ENCODE peak calls at places on chromosomes 11 and 22, in eight cellular contexts. B is kidney epithelial cell, R is choroid plexus epithelial cell, O is IMR-90, P is HFFc6, X is mucosa of descending colon, I is lung, V is right atrium auricular region. M is an unnamed sample.

GRCh38 chr22:48927591-48927990 is 900.1 kb downstream of the BRD1 start:
- DNase-seq in B (no peak), I (no peak), X (no peak), V (peak), R (no peak), P (no peak), O (no peak), M (no peak)

GRCh38 chr11:67983916-67984315 is 20.0 kb downstream of the UNC93B1 start:
- DNase-seq in B (no peak), P (no peak), V (no peak), O (no peak), X (no peak), R (no peak), I (no peak), M (no peak)

GRCh38 chr11:26418391-26418790 is 86.5 kb downstream of the ANO3 start:
- DNase-seq in R (no peak), O (no peak), X (no peak), B (no peak), V (no peak), I (no peak), P (no peak), M (no peak)

GRCh38 chr22:46260038-46260437 is 3.1 kb downstream of the PKDREJ start:
- DNase-seq in V (no peak), O (no peak), I (no peak), P (no peak), R (no peak), B (no peak), X (no peak), M (no peak)

GRCh38 chr22:29225422-29226090 is 19.9 kb downstream of the EMID1 start:
- DNase-seq in R (peak), V (peak), B (no peak), O (peak), P (no peak), I (peak), X (no peak), M (no peak)

GRCh38 chr11:29127456-29127855 is 889.4 kb downstream of the KCNA4 start:
- DNase-seq in X (no peak), R (no peak), V (no peak), B (peak), P (no peak), O (no peak), I (no peak), M (peak)

GRCh38 chr11:110174645-110175310 is 81.6 kb downstream of the ZC3H12C start:
- DNase-seq in O (peak), P (peak), B (no peak), X (no peak), V (peak), R (peak), I (no peak), M (no peak)

GRCh38 chr11:27557223-27557622 is 50.7 kb upstream of the LIN7C start:
- DNase-seq in I (no peak), P (peak), R (peak), B (no peak), X (no peak), V (no peak), O (peak), M (no peak)

GRCh38 chr11:93000511-93001476 is 31.3 kb downstream of the MTNR1B start:
- DNase-seq in X (no peak), V (no peak), O (peak), R (peak), B (peak), P (peak), I (no peak), M (peak)

GRCh38 chr22:29336751-29337490 is 21.4 kb upstream of the RASL10A start:
- DNase-seq in P (no peak), V (no peak), X (no peak), O (no peak), I (no peak), R (no peak), B (no peak), M (no peak)

GRCh38 chr11:68927280-68928107 is 23.8 kb downstream of the IGHMBP2 start:
- DNase-seq in R (peak), V (no peak), P (no peak), I (no peak), O (peak), B (no peak), X (no peak), M (no peak)

GRCh38 chr11:114078423-114078822 is 18.9 kb downstream of the ZBTB16 start:
- DNase-seq in R (no peak), O (no peak), X (no peak), V (no peak), B (no peak), I (no peak), P (no peak), M (no peak)

GRCh38 chr11:116895053-116895757 is 57.8 kb upstream of the APOA1 start:
- DNase-seq in P (no peak), R (peak), I (no peak), V (no peak), O (no peak), X (no peak), B (no peak), M (no peak)
- TF ChIP-seq CTCF in P (peak), R (peak), I (no peak), V (peak), O (peak), X (no peak), B (peak), M (peak)

GRCh38 chr11:11769362-11769761 is 72.4 kb upstream of the USP47 start:
- DNase-seq in V (no peak), O (no peak), R (no peak), X (no peak), I (no peak), P (no peak), B (no peak), M (no peak)
- TF ChIP-seq CTCF in V (no peak), O (no peak), R (no peak), X (no peak), I (no peak), P (no peak), B (no peak), M (no peak)

DNA sequence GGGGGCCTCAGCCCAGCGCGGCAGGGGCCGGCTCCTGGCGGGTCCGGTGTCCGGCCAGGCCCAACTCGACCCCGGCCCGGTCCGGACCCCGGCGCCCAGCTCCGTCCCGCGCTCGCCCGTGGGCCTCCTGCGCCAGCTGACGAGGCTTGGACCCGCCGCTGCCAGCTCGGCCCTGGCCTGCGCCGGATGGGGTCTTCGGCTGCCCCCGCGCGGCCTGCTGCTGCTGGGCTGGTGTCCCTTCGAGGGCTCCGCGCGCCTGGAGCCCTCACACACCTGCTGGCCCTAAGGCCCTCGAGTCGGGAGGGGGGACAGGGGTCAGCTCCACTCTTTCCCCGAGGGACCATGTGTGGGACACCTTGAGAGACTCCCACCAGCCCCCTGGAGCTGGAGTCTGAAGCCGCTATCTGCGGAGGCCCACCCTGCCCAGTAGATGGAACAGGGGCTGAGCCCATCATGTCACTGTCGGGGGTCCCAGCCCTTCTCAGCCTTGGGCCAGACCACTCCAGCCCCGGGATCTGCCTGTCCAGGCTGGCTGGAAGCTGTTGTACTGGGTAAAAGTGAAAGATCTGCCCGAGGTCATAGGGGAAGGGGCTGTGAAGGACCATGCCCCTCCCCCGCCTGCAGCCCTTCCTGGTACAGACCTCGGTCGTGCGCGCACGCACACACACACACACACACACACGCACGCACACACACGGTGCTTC is 768 bp upstream of the CDKN1C start:
- DNase-seq in I (no peak), O (no peak), X (peak), P (no peak), R (no peak), B (no peak), V (no peak), M (no peak)
- TF ChIP-seq CTCF in I (no peak), O (peak), X (no peak), P (peak), R (no peak), B (peak), V (peak), M (peak)

GRCh38 chr11:124070906-124071621 is 29.9 kb upstream of the OR10G7 start:
- DNase-seq in V (peak), R (peak), X (peak), O (peak), B (peak), I (peak), P (peak), M (peak)

GRCh38 chr11:124071622-124071948 is 30.5 kb upstream of the OR10G7 start:
- DNase-seq in O (no peak), X (no peak), B (no peak), P (no peak), I (no peak), R (no peak), V (no peak), M (no peak)

GRCh38 chr11:124072147-124072546 is 31.0 kb upstream of the OR10G7 start:
- DNase-seq in I (no peak), V (no peak), B (no peak), R (no peak), O (no peak), P (no peak), X (no peak), M (no peak)

GRCh38 chr11:124069429-124070401 is 28.6 kb upstream of the OR10G7 start:
- DNase-seq in V (no peak), I (peak), X (peak), O (peak), P (peak), B (no peak), R (peak), M (peak)

DNA sequence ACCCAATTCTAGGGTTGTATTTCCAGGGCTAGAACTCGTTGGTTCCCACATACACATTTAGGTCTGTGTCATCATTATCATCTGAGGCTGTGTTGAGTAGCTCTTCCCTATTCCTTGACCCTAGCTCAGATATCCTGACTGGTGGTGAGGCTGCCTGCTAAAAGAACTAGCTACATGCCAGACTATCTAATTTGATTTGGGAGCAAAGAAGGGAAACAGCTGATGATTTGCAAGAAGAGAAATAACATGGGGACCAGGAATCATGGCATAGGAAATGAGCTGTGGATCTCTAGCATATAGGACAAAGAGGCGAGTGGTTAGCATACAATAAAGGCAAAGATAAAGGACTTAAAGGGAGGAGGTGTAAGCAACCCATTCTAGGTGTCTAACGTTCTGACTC is 27.6 kb upstream of the OR10G7 start:
- DNase-seq in B (no peak), V (no peak), X (no peak), R (no peak), I (no peak), O (no peak), P (no peak), M (no peak)
- TF ChIP-seq CTCF in B (no peak), V (no peak), X (no peak), R (no peak), I (no peak), O (no peak), P (no peak), M (no peak)

M was measured in AG09319.